ENCODE peak calls at places on chromosomes 6 and 20, in nine cellular contexts. X is stimulated activated naive B cell treated with anti-CD40 and anti-IgM and Interleukin-4, amounts not matched to agents 10 μg/mL and 1 μg/mL and 100 μg/mL, for 72 hours; I is SK-MEL-5; H is AG09319; F is left ventricle myocardium inferior; G is heart right ventricle; U is CD8-positive, alpha-beta T cell; Q is T-helper 9 cell; T is right cardiac atrium. C is an unnamed sample.
A peak's percentile ranks its signal among the peaks of the same experiment; 100 is the strongest.

GRCh38 chr6:106534564-106534982 is 94.7 kb downstream of the RTN4IP1 start:
- DNase-seq in X (no peak), I (no peak), H (no peak), F (no peak), G (no peak), U (no peak), Q (no peak), T (no peak), C (no peak)

GRCh38 chr20:17557675-17558006 is 12.2 kb upstream of the DSTN start:
- DNase-seq in X (no peak), I (peak; percentile 61), H (no peak), F (no peak), G (no peak), U (no peak), Q (no peak), T (no peak), C (no peak)

GRCh38 chr6:158850807-158851115 is 31.6 kb upstream of the EZR start:
- DNase-seq in X (no peak), I (no peak), H (no peak), F (no peak), G (no peak), U (no peak), Q (no peak), T (no peak), C (no peak)

GRCh38 chr6:170023620-170024521 is 267.0 kb downstream of the DLL1 start:
- DNase-seq in X (no peak), I (no peak), H (no peak), F (peak; percentile 48), G (peak; percentile 28), U (no peak), Q (no peak), T (no peak), C (no peak)

GRCh38 chr6:118509009-118509617 is 39.0 kb upstream of the PLN start:
- DNase-seq in X (no peak), I (peak; percentile 51), H (no peak), F (no peak), G (peak; percentile 43), U (no peak), Q (no peak), T (peak; percentile 58), C (no peak)

GRCh38 chr6:95866732-95867131 is 149.0 kb upstream of the FUT9 start:
- DNase-seq in X (no peak), I (peak; percentile 53), H (no peak), F (no peak), G (no peak), U (no peak), Q (no peak), T (no peak), C (no peak)

GRCh38 chr6:113291751-113292445 is 565.2 kb upstream of the MARCKS start:
- DNase-seq in X (no peak), I (no peak), H (peak; percentile 29), F (no peak), G (no peak), U (no peak), Q (no peak), T (no peak), C (peak; percentile 16)

GRCh38 chr6:169984181-169985120 is 233.0 kb downstream of the ERMARD start:
- DNase-seq in X (no peak), I (no peak), H (no peak), F (peak; percentile 9), G (no peak), U (no peak), Q (no peak), T (peak; percentile 71), C (no peak)

GRCh38 chr6:64874776-64875175 is 832.2 kb downstream of the EYS start:
- DNase-seq in X (no peak), I (no peak), H (no peak), F (no peak), G (no peak), U (no peak), Q (no peak), T (no peak), C (no peak)

GRCh38 chr20:45052698-45053440 is 48.1 kb downstream of the KCNS1 start:
- DNase-seq in X (no peak), I (peak; percentile 98), H (peak; percentile 84), F (no peak), G (no peak), U (peak; percentile 21), Q (no peak), T (no peak), C (peak; percentile 16)

C was measured in brain pericyte.